ENCODE peak calls at places on chromosomes 5 and 9, in six cellular contexts. F is activated CD8-positive, alpha-beta memory T cell treated with anti-CD3 and anti-CD28 coated beads for 48 hours; Q is NB4; I is cardiac fibroblast; N is COR-L47; T is ovary. K is an unnamed sample.

GRCh38 chr5:55143624-55144023 is 16.3 kb upstream of the GPX8 start:
- DNase-seq in T (no peak), F (no peak), N (no peak), I (no peak), Q (no peak), K (no peak)

GRCh38 chr5:164146223-164146622 is 640.8 kb downstream of the MAT2B start:
- DNase-seq in F (no peak), T (no peak), I (no peak), Q (no peak), N (no peak), K (no peak)

GRCh38 chr9:38634315-38634714 is 13.9 kb upstream of the ANKRD18A start:
- DNase-seq in F (no peak), Q (no peak), I (no peak), T (no peak), N (no peak), K (no peak)

GRCh38 chr9:117548556-117548955 is 133.7 kb upstream of the ASTN2 start:
- DNase-seq in N (no peak), T (no peak), I (no peak), Q (no peak), F (no peak), K (no peak)

GRCh38 chr5:124599048-124599973 is 147.1 kb downstream of the ZNF608 start:
- DNase-seq in T (no peak), N (no peak), F (no peak), I (peak), Q (no peak), K (no peak)

GRCh38 chr9:5951686-5952211 is 61.1 kb downstream of the MLANA start:
- DNase-seq in F (no peak), Q (no peak), N (no peak), I (peak), T (no peak), K (no peak)

GRCh38 chr5:55903121-55903701 is 52.1 kb downstream of the IL31RA start:
- DNase-seq in T (no peak), F (peak), Q (peak), I (peak), N (no peak), K (no peak)

GRCh38 chr5:85670417-85670816 is 947.3 kb upstream of the COX7C start:
- DNase-seq in I (no peak), Q (no peak), N (no peak), F (no peak), T (no peak), K (no peak)

GRCh38 chr5:124253421-124253820 is 493.0 kb downstream of the ZNF608 start:
- DNase-seq in T (no peak), Q (no peak), N (no peak), F (no peak), I (no peak), K (no peak)

GRCh38 chr9:112789493-112789892 is 38.9 kb downstream of the SNX30 start:
- DNase-seq in T (no peak), N (no peak), I (peak), Q (no peak), F (no peak), K (no peak)

GRCh38 chr5:160550075-160550474 is 128.4 kb downstream of the PTTG1 start:
- DNase-seq in N (no peak), F (no peak), I (no peak), Q (no peak), T (no peak), K (no peak)

GRCh38 chr5:88646866-88647265 is 236.1 kb downstream of the MEF2C start:
- DNase-seq in N (no peak), F (no peak), Q (no peak), T (no peak), I (no peak), K (no peak)

GRCh38 chr9:134681061-134681661 is 39.6 kb downstream of the COL5A1 start:
- DNase-seq in N (no peak), I (no peak), T (no peak), F (no peak), Q (no peak), K (peak)

GRCh38 chr5:43514471-43514815 is 505 bp downstream of the C5orf34 start:
- DNase-seq in Q (no peak), N (no peak), I (peak), T (no peak), F (no peak), K (peak)

GRCh38 chr9:14170973-14171596 is 142.9 kb downstream of the NFIB start:
- DNase-seq in N (no peak), I (peak), Q (no peak), T (no peak), F (no peak), K (no peak)

GRCh38 chr5:15737882-15738677 is 238.1 kb downstream of the FBXL7 start:
- DNase-seq in N (no peak), T (no peak), I (peak), F (no peak), Q (no peak), K (no peak)

GRCh38 chr5:657570-657969 is 35.6 kb downstream of the TPPP start:
- DNase-seq in N (no peak), F (no peak), I (peak), T (no peak), Q (peak), K (no peak)

GRCh38 chr5:133814152-133814551 is 154.3 kb downstream of the C5orf15 start:
- DNase-seq in I (no peak), Q (no peak), F (no peak), N (no peak), T (no peak), K (no peak)

GRCh38 chr5:161546463-161547301 is at the start of gene GABRB2:
- DNase-seq in F (no peak), T (no peak), N (peak), I (peak), Q (peak), K (no peak)

GRCh38 chr9:3887121-3887797 is 361.5 kb upstream of the RFX3 start:
- DNase-seq in T (no peak), Q (no peak), N (peak), F (no peak), I (no peak), K (no peak)

GRCh38 chr9:37769306-37769705 is 15.6 kb downstream of the EXOSC3 start:
- DNase-seq in F (no peak), N (no peak), Q (no peak), T (no peak), I (no peak), K (no peak)

GRCh38 chr5:149407331-149408251 is 28.5 kb upstream of the IL17B start:
- DNase-seq in Q (no peak), I (peak), T (no peak), F (no peak), N (no peak), K (no peak)

GRCh38 chr9:106657951-106658350 is 205.0 kb upstream of the ZNF462 start:
- DNase-seq in Q (no peak), N (no peak), T (no peak), F (no peak), I (no peak), K (no peak)

GRCh38 chr5:112876362-112876761 is 15.3 kb downstream of the SRP19 start:
- DNase-seq in Q (no peak), T (no peak), F (no peak), N (no peak), I (no peak), K (no peak)

GRCh38 chr9:124311283-124311682 is 53.5 kb downstream of the NEK6 start:
- DNase-seq in Q (no peak), N (no peak), T (no peak), I (no peak), F (no peak), K (no peak)

GRCh38 chr9:121650220-121651013 is 1.0 kb upstream of the DAB2IP start:
- DNase-seq in Q (peak), T (peak), F (no peak), I (peak), N (peak), K (peak)

GRCh38 chr5:131196331-131196730 is 25.6 kb downstream of the LYRM7 start:
- DNase-seq in T (no peak), I (no peak), Q (no peak), F (no peak), N (no peak), K (no peak)

GRCh38 chr5:151493599-151494136 is 46.3 kb downstream of the SLC36A1 start:
- DNase-seq in Q (no peak), T (no peak), F (no peak), I (no peak), N (no peak), K (no peak)

GRCh38 chr5:122559676-122560075 is 215.2 kb upstream of the SNX2 start:
- DNase-seq in F (no peak), I (peak), Q (no peak), T (no peak), N (no peak), K (no peak)

GRCh38 chr5:157549954-157550549 is 25.5 kb downstream of the ADAM19 start:
- DNase-seq in I (no peak), F (no peak), Q (no peak), N (no peak), T (no peak), K (no peak)

GRCh38 chr9:128203842-128204551 is 818 bp downstream of the DNM1 start:
- DNase-seq in I (peak), Q (peak), N (peak), T (no peak), F (no peak), K (no peak)

GRCh38 chr5:2836133-2836532 is 84.7 kb upstream of the IRX2 start:
- DNase-seq in N (no peak), I (no peak), T (no peak), Q (no peak), F (no peak), K (no peak)

GRCh38 chr9:126615251-126615790 is 1.6 kb downstream of the LMX1B start:
- DNase-seq in I (peak), Q (no peak), F (no peak), T (no peak), N (peak), K (no peak)

GRCh38 chr9:135034106-135034505 is 53.4 kb upstream of the OLFM1 start:
- DNase-seq in F (no peak), I (no peak), T (no peak), Q (no peak), N (no peak), K (no peak)

GRCh38 chr5:178323541-178323865 is 90.9 kb upstream of the PHYKPL start:
- DNase-seq in I (no peak), Q (no peak), N (no peak), F (no peak), T (no peak), K (no peak)

GRCh38 chr5:61311836-61312808 is 19.9 kb upstream of the ZSWIM6 start:
- DNase-seq in T (no peak), Q (no peak), N (no peak), I (peak), F (no peak), K (no peak)

GRCh38 chr5:160054831-160055230 is 45.9 kb downstream of the TTC1 start:
- DNase-seq in N (no peak), I (no peak), T (no peak), Q (peak), F (no peak), K (no peak)

GRCh38 chr9:110599468-110599867 is 19.9 kb upstream of the SVEP1 start:
- DNase-seq in Q (peak), F (no peak), I (peak), N (no peak), T (no peak), K (peak)